ENCODE peak calls at places on chromosomes 2 and 18, in five cellular contexts. M is activated B cell treated with CpG ODN at 0.5 μM for 24 hours, E is HFF-Myc, X is bronchial epithelial cell, G is gastrocnemius medialis. B is an unnamed sample.

GRCh38 chr2:24478243-24478642 is 12.8 kb upstream of the NCOA1 start:
- DNase-seq in M (no peak), E (no peak), X (no peak), G (no peak), B (no peak)

GRCh38 chr2:171419333-171419732 is 14.5 kb downstream of the METTL8 start:
- DNase-seq in M (no peak), E (no peak), X (no peak), G (no peak), B (no peak)

GRCh38 chr2:163551974-163552373 is 183.8 kb downstream of the FIGN start:
- DNase-seq in M (no peak), E (no peak), X (peak; percentile 42), G (no peak), B (no peak)

GRCh38 chr2:241199897-241200821 is 11.7 kb downstream of the ANO7 start:
- DNase-seq in M (no peak), E (no peak), X (no peak), G (no peak), B (no peak)

GRCh38 chr2:172968061-172968469 is 107.6 kb upstream of the MAP3K20 start:
- DNase-seq in M (no peak), E (peak; percentile 47), X (no peak), G (peak; percentile 39), B (no peak)

GRCh38 chr2:10304458-10305253 is 2.0 kb downstream of the HPCAL1 start:
- DNase-seq in M (no peak), E (no peak), X (no peak), G (no peak), B (no peak)

GRCh38 chr18:8882632-8883408 is 177.5 kb downstream of the MTCL1 start:
- DNase-seq in M (no peak), E (no peak), X (peak; percentile 74), G (no peak), B (no peak)

GRCh38 chr2:36486546-36487044 is 111.4 kb downstream of the FEZ2 start:
- DNase-seq in M (no peak), E (no peak), X (peak; percentile 69), G (no peak), B (no peak)

GRCh38 chr2:31812051-31812798 is 198.6 kb downstream of the MEMO1 start:
- DNase-seq in M (no peak), E (no peak), X (peak; percentile 33), G (peak; percentile 69), B (no peak)

GRCh38 chr2:121165038-121165542 is 119.9 kb downstream of the TFCP2L1 start:
- DNase-seq in M (no peak), E (no peak), X (no peak), G (no peak), B (no peak)

GRCh38 chr2:57156231-57156924 is 890.2 kb upstream of the VRK2 start:
- DNase-seq in M (no peak), E (no peak), X (no peak), G (no peak), B (no peak)

GRCh38 chr2:112216158-112216557 is 38.7 kb downstream of the ZC3H8 start:
- DNase-seq in M (no peak), E (no peak), X (peak; percentile 33), G (no peak), B (peak; percentile 7)
- TF ChIP-seq CTCF in M (no peak), E (peak; percentile 27), X (peak; percentile 25), G (no peak), B (no peak)

GRCh38 chr2:118837067-118837466 is 10.4 kb downstream of the EN1 start:
- DNase-seq in M (no peak), E (no peak), X (no peak), G (no peak), B (no peak)

GRCh38 chr2:118834440-118834810 is 13.0 kb downstream of the EN1 start:
- DNase-seq in M (no peak), E (no peak), X (no peak), G (no peak), B (no peak)

GRCh38 chr2:118834901-118835738 is 12.3 kb downstream of the EN1 start:
- DNase-seq in M (no peak), E (no peak), X (no peak), G (peak; percentile 73), B (peak; percentile 46)

GRCh38 chr2:118836411-118836930 is 11.0 kb downstream of the EN1 start:
- DNase-seq in M (no peak), E (no peak), X (no peak), G (no peak), B (no peak)

GRCh38 chr2:118835739-118836410 is 11.6 kb downstream of the EN1 start:
- DNase-seq in M (no peak), E (no peak), X (no peak), G (peak; percentile 77), B (peak; percentile 21)
- TF ChIP-seq CTCF in M (no peak), E (no peak), X (no peak), G (no peak), B (no peak)

GRCh38 chr2:170324640-170325046 is 146.7 kb downstream of the MYO3B start:
- DNase-seq in M (no peak), E (peak; percentile 11), X (peak; percentile 59), G (no peak), B (peak; percentile 59)
- TF ChIP-seq CTCF in M (no peak), E (peak; percentile 74), X (peak; percentile 88), G (peak; percentile 43), B (peak; percentile 32)

GRCh38 chr2:205696541-205697441 is 14.5 kb downstream of the NRP2 start:
- DNase-seq in M (no peak), E (no peak), X (no peak), G (no peak), B (peak; percentile 23)
- TF ChIP-seq CTCF in M (no peak), E (peak; percentile 22), X (no peak), G (no peak), B (no peak)

GRCh38 chr2:226467633-226468032 is 332.0 kb downstream of the IRS1 start:
- DNase-seq in M (no peak), E (no peak), X (no peak), G (no peak), B (no peak)

GRCh38 chr2:226466124-226466523 is 333.5 kb downstream of the IRS1 start:
- DNase-seq in M (no peak), E (no peak), X (peak; percentile 41), G (no peak), B (no peak)

GRCh38 chr2:226466589-226466988 is 333.0 kb downstream of the IRS1 start:
- DNase-seq in M (no peak), E (no peak), X (no peak), G (no peak), B (no peak)

GRCh38 chr2:226464380-226464779 is 335.2 kb downstream of the IRS1 start:
- DNase-seq in M (no peak), E (no peak), X (no peak), G (no peak), B (no peak)

DNA sequence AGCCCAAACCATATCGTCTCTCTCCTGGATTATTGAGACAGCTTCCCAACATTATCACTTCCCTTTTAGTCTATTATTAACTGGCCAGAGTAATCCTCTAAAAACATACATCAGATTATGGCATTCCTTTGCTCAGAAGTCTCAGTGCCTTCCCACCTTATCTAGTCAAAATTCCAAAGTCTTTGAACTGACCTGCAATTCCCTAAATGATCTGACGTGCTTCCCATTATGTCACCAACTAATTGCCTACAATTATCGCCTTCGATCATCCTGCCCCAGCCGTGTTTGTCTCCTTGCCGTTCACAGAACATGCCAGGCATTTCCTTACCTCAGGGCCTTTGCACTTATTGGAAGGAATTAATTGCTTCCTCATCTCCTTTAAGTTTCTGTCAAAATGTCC is 332.4 kb downstream of the IRS1 start:
- DNase-seq in M (no peak), E (no peak), X (no peak), G (no peak), B (no peak)
- TF ChIP-seq CTCF in M (no peak), E (no peak), X (no peak), G (no peak), B (no peak)

DNA sequence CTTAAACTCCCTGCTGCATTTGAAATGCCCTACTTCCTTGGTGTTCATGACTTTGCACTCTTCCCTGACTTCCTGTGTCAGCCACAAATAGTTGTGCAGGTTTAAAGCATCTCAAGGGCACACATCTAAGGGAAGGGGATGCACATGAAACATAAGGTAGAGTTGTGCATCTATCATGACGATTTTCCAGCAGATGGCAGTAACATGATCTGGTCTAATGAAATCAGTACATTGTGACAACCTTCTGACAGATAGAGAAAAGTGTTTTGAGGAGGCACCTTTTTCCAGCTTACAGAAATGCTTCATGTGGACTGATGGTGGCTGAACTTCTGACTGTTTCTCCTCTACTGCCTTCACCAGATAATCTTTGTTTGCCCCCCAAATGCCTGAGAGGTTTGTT is 238.9 kb downstream of the XIRP2 start:
- DNase-seq in M (no peak), E (no peak), X (peak; percentile 53), G (no peak), B (peak; percentile 8)
- TF ChIP-seq CTCF in M (no peak), E (no peak), X (peak; percentile 43), G (peak; percentile 27), B (no peak)

GRCh38 chr2:5914831-5915611 is 222.8 kb downstream of the SOX11 start:
- DNase-seq in M (no peak), E (no peak), X (no peak), G (no peak), B (peak; percentile 16)
- TF ChIP-seq CTCF in M (no peak), E (no peak), X (no peak), G (no peak), B (no peak)

GRCh38 chr2:174485763-174486613 is 841 bp downstream of the GPR155 start:
- DNase-seq in M (peak; percentile 30), E (no peak), X (no peak), G (peak; percentile 14), B (peak; percentile 19)
- TF ChIP-seq CTCF in M (no peak), E (no peak), X (no peak), G (no peak), B (no peak)

B was measured in endothelial cell.